ENCODE peak calls at places on chromosomes 11 and 22, in eight cellular contexts. M is CD4-positive, alpha-beta T cell; T is mesendoderm; J is thoracic aorta; G is brain microvascular endothelial cell; N is GM23248; D is AG04450; K is HL-60. Z is an unnamed sample.

GRCh38 chr11:117572129-117572528 is 224.9 kb downstream of the DSCAML1 start:
- DNase-seq in M (no peak), T (no peak), J (no peak), G (no peak), N (no peak), D (no peak), K (peak), Z (no peak)

GRCh38 chr11:85299247-85299646 is 327.9 kb downstream of the DLG2 start:
- DNase-seq in M (no peak), T (peak), J (no peak), G (no peak), N (peak), D (no peak), K (no peak), Z (no peak)

GRCh38 chr11:2164081-2164480 is 3.1 kb upstream of the INS start:
- DNase-seq in M (no peak), T (no peak), J (no peak), G (no peak), N (no peak), D (no peak), K (no peak), Z (no peak)

GRCh38 chr11:104134760-104135159 is 29.2 kb downstream of the PDGFD start:
- DNase-seq in M (no peak), T (peak), J (no peak), G (peak), N (peak), D (no peak), K (no peak), Z (no peak)

GRCh38 chr11:131658414-131658813 is 288.0 kb downstream of the NTM start:
- DNase-seq in M (no peak), T (no peak), J (no peak), G (no peak), N (no peak), D (no peak), K (no peak), Z (no peak)

GRCh38 chr11:126426820-126427749 is 71.6 kb downstream of the ST3GAL4 start:
- DNase-seq in M (no peak), T (no peak), J (no peak), G (no peak), N (no peak), D (no peak), K (no peak), Z (no peak)

GRCh38 chr11:114285599-114285998 is 10.6 kb upstream of the NNMT start:
- DNase-seq in M (no peak), T (peak), J (no peak), G (no peak), N (peak), D (no peak), K (no peak), Z (no peak)

GRCh38 chr22:46969491-46969890 is 207.0 kb downstream of the TBC1D22A start:
- DNase-seq in M (no peak), T (no peak), J (no peak), G (no peak), N (no peak), D (no peak), K (no peak), Z (no peak)

GRCh38 chr11:81039916-81040530 is 1599.2 kb upstream of the TENM4 start:
- DNase-seq in M (no peak), T (peak), J (no peak), G (no peak), N (no peak), D (no peak), K (no peak), Z (no peak)

GRCh38 chr22:38872172-38872830 is at the start of gene CBX6:
- DNase-seq in M (peak), T (peak), J (peak), G (peak), N (peak), D (peak), K (peak), Z (peak)

GRCh38 chr22:39092111-39092867 is 4.8 kb upstream of the APOBEC3H start:
- DNase-seq in M (no peak), T (no peak), J (no peak), G (no peak), N (no peak), D (no peak), K (no peak), Z (no peak)

GRCh38 chr11:46668480-46669085 is 31.8 kb downstream of the ARHGAP1 start:
- DNase-seq in M (no peak), T (no peak), J (no peak), G (no peak), N (no peak), D (no peak), K (no peak), Z (no peak)

GRCh38 chr11:35654711-35655110 is 7.9 kb upstream of the TRIM44 start:
- DNase-seq in M (no peak), T (peak), J (no peak), G (no peak), N (no peak), D (no peak), K (no peak), Z (no peak)

GRCh38 chr11:128653828-128654231 is 40.0 kb upstream of the FLI1 start:
- DNase-seq in M (no peak), T (peak), J (no peak), G (peak), N (peak), D (no peak), K (peak), Z (no peak)

GRCh38 chr22:27173530-27173929 is 516.1 kb downstream of the MIAT start:
- DNase-seq in M (no peak), T (peak), J (no peak), G (no peak), N (no peak), D (no peak), K (no peak), Z (no peak)

GRCh38 chr22:39252461-39253391 is 7.9 kb upstream of the PDGFB start:
- DNase-seq in M (no peak), T (peak), J (no peak), G (no peak), N (peak), D (no peak), K (no peak), Z (no peak)

GRCh38 chr11:113779496-113779895 is at the start of gene CLDN25:
- DNase-seq in M (no peak), T (no peak), J (no peak), G (no peak), N (no peak), D (no peak), K (no peak), Z (no peak)

GRCh38 chr11:61499816-61500491 is 8.6 kb upstream of the LRRC10B start:
- DNase-seq in M (no peak), T (no peak), J (no peak), G (no peak), N (no peak), D (no peak), K (no peak), Z (no peak)

GRCh38 chr11:128892866-128893565 is 1.9 kb downstream of the KCNJ5 start:
- DNase-seq in M (no peak), T (peak), J (no peak), G (no peak), N (no peak), D (no peak), K (no peak), Z (no peak)

GRCh38 chr11:117172678-117173421 is 5.7 kb upstream of the SIDT2 start:
- DNase-seq in M (no peak), T (no peak), J (no peak), G (peak), N (no peak), D (no peak), K (no peak), Z (no peak)

GRCh38 chr11:12680246-12680939 is 6.2 kb downstream of the TEAD1 start:
- DNase-seq in M (peak), T (peak), J (peak), G (peak), N (peak), D (peak), K (no peak), Z (peak)

GRCh38 chr11:45102361-45102809 is 44.1 kb upstream of the PRDM11 start:
- DNase-seq in M (no peak), T (no peak), J (no peak), G (no peak), N (peak), D (no peak), K (peak), Z (no peak)

GRCh38 chr22:23263651-23264555 is 83.6 kb downstream of the BCR start:
- DNase-seq in M (peak), T (no peak), J (no peak), G (no peak), N (no peak), D (no peak), K (peak), Z (no peak)

GRCh38 chr11:70931430-70931829 is 320.9 kb downstream of the SHANK2 start:
- DNase-seq in M (no peak), T (no peak), J (no peak), G (no peak), N (no peak), D (no peak), K (no peak), Z (no peak)

GRCh38 chr11:117064275-117064674 is 34.0 kb downstream of the SIK3 start:
- DNase-seq in M (no peak), T (no peak), J (no peak), G (peak), N (peak), D (no peak), K (no peak), Z (no peak)

GRCh38 chr22:24827305-24827704 is 21.3 kb downstream of the SGSM1 start:
- DNase-seq in M (no peak), T (no peak), J (no peak), G (no peak), N (no peak), D (no peak), K (no peak), Z (no peak)

GRCh38 chr11:125568970-125569912 is at the start of gene EI24:
- DNase-seq in M (peak), T (peak), J (peak), G (peak), N (peak), D (peak), K (peak), Z (peak)

GRCh38 chr11:10930224-10930960 is 72.5 kb upstream of the ZBED5 start:
- DNase-seq in M (peak), T (peak), J (no peak), G (peak), N (peak), D (no peak), K (peak), Z (peak)

GRCh38 chr22:44424867-44425351 is 73.1 kb downstream of the RTL6 start:
- DNase-seq in M (no peak), T (no peak), J (no peak), G (no peak), N (no peak), D (no peak), K (no peak), Z (no peak)

GRCh38 chr11:127042445-127042844 is 41.9 kb upstream of the KIRREL3 start:
- DNase-seq in M (no peak), T (no peak), J (no peak), G (no peak), N (peak), D (peak), K (no peak), Z (no peak)

GRCh38 chr11:12066799-12067508 is 43.4 kb upstream of the MICAL2 start:
- DNase-seq in M (no peak), T (peak), J (no peak), G (no peak), N (peak), D (no peak), K (peak), Z (no peak)

GRCh38 chr11:47714554-47715081 is 551 bp downstream of the AGBL2 start:
- DNase-seq in M (peak), T (peak), J (no peak), G (no peak), N (peak), D (no peak), K (peak), Z (no peak)

GRCh38 chr11:64885367-64886286 is 7.2 kb upstream of the EHD1 start:
- DNase-seq in M (no peak), T (no peak), J (no peak), G (peak), N (peak), D (peak), K (peak), Z (no peak)

GRCh38 chr11:126917531-126918204 is 82.9 kb downstream of the KIRREL3 start:
- DNase-seq in M (no peak), T (peak), J (no peak), G (peak), N (peak), D (peak), K (no peak), Z (no peak)

GRCh38 chr11:35937751-35938150 is 6.1 kb upstream of the LDLRAD3 start:
- DNase-seq in M (no peak), T (no peak), J (no peak), G (no peak), N (no peak), D (no peak), K (no peak), Z (no peak)

GRCh38 chr11:86798988-86799387 is 1.4 kb upstream of the PRSS23 start:
- DNase-seq in M (no peak), T (peak), J (no peak), G (peak), N (peak), D (peak), K (no peak), Z (no peak)

GRCh38 chr11:12961615-12962014 is 47.5 kb upstream of the RASSF10 start:
- DNase-seq in M (no peak), T (no peak), J (no peak), G (no peak), N (peak), D (no peak), K (no peak), Z (no peak)

GRCh38 chr11:15446315-15446714 is 331.6 kb downstream of the INSC start:
- DNase-seq in M (no peak), T (no peak), J (no peak), G (no peak), N (no peak), D (no peak), K (no peak), Z (no peak)
- H3K27ac ChIP-seq in M (no peak), T (no peak), J (no peak), G (no peak), N (no peak), D (no peak), K (no peak), Z (no peak)

GRCh38 chr11:16749092-16749491 is 10.6 kb downstream of the C11orf58 start:
- DNase-seq in M (no peak), T (no peak), J (no peak), G (no peak), N (no peak), D (no peak), K (no peak), Z (no peak)
- H3K27ac ChIP-seq in M (no peak), T (no peak), J (no peak), G (no peak), N (no peak), D (no peak), K (no peak), Z (no peak)

GRCh38 chr11:19743622-19744021 is 31.0 kb downstream of the NAV2 start:
- DNase-seq in M (no peak), T (no peak), J (no peak), G (no peak), N (no peak), D (no peak), K (no peak), Z (no peak)
- H3K27ac ChIP-seq in M (no peak), T (no peak), J (peak), G (no peak), N (no peak), D (no peak), K (no peak), Z (no peak)

DNA sequence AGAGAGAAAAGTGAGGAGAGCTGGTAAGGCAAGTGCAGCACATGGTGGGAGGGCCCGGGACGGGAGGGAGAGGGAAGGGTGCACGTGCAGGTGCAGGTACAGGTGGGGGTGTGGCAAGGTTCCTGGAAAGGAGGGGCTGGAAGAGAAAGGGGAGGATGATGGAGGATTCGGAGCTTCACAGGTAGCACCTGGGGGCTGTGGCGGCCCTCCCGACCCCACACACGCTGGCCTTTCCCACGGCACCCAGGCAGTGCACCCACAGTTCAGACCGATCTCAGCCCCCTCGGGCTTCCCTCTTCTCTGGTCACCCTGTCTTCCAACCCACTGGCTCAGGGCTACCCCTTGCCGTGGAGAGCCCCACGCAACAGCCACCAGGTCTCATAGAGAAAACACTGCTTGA is 67.4 kb upstream of the A4GALT start:
- DNase-seq in M (no peak), T (no peak), J (no peak), G (no peak), N (no peak), D (no peak), K (no peak), Z (no peak)
- H3K27ac ChIP-seq in M (no peak), T (no peak), J (no peak), G (no peak), N (no peak), D (no peak), K (no peak), Z (no peak)

GRCh38 chr22:50098052-50098451 is 8.2 kb downstream of the MOV10L1 start:
- DNase-seq in M (no peak), T (no peak), J (no peak), G (no peak), N (no peak), D (no peak), K (no peak), Z (no peak)

GRCh38 chr22:50104149-50104548 is 14.3 kb downstream of the MOV10L1 start:
- DNase-seq in M (no peak), T (no peak), J (no peak), G (no peak), N (no peak), D (no peak), K (no peak), Z (no peak)

GRCh38 chr22:50102946-50103345 is 13.1 kb downstream of the MOV10L1 start:
- DNase-seq in M (no peak), T (peak), J (no peak), G (no peak), N (peak), D (no peak), K (peak), Z (no peak)

GRCh38 chr22:50105529-50106100 is 15.8 kb downstream of the MOV10L1 start:
- DNase-seq in M (no peak), T (no peak), J (no peak), G (peak), N (no peak), D (no peak), K (peak), Z (no peak)

DNA sequence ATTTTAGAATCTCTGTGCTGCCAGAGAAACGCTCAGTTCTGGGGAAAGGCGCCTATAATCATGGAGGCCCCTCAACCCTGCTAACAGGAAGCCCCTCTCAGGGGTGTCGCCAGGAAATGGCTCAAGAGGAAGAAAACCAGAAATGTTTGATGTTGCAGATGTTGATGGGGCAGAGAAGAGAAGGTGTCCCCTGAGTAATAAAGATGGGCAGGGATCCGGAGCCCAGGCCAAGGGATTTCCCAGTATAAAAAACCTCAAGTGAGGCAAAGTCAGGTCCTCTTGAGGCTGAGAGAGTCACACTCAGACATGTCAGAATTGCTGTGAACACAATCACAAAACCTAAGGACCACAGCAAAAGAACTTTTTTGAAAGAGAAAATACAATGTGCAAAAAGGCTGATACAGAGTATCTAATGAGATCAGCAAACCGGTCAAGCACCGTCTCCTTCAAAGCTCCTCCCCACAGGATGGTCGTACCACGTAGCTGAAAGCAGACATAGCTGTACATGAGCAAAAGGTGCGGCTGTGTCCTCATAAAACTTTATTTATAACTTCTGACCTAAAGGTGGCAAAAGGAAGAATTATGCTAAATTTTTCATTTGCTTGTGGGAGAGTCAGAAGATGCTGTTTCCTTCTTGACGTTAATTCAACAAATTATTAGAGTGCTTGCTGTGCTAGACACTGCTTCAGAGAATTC is 12.2 kb downstream of the MOV10L1 start:
- DNase-seq in M (no peak), T (no peak), J (no peak), G (no peak), N (no peak), D (no peak), K (no peak), Z (no peak)
- H3K27ac ChIP-seq in M (no peak), T (no peak), J (no peak), G (no peak), N (no peak), D (no peak), K (no peak), Z (no peak)

GRCh38 chr11:49499117-49499516 is 290.7 kb upstream of the FOLH1 start:
- DNase-seq in M (no peak), T (peak), J (no peak), G (no peak), N (no peak), D (no peak), K (no peak), Z (no peak)
- H3K27ac ChIP-seq in M (no peak), T (no peak), J (no peak), G (no peak), N (no peak), D (no peak), K (no peak), Z (no peak)

GRCh38 chr22:31290494-31291402 is 1.5 kb downstream of the PIK3IP1 start:
- DNase-seq in M (peak), T (peak), J (peak), G (peak), N (peak), D (peak), K (peak), Z (peak)

GRCh38 chr22:31291403-31291715 is 929 bp downstream of the PIK3IP1 start:
- DNase-seq in M (no peak), T (no peak), J (no peak), G (no peak), N (no peak), D (no peak), K (no peak), Z (no peak)

GRCh38 chr22:31289335-31289734 is 3.0 kb downstream of the PIK3IP1 start:
- DNase-seq in M (no peak), T (no peak), J (no peak), G (no peak), N (no peak), D (no peak), K (no peak), Z (no peak)

GRCh38 chr22:31288496-31289235 is 3.6 kb downstream of the PIK3IP1 start:
- DNase-seq in M (no peak), T (no peak), J (no peak), G (no peak), N (no peak), D (no peak), K (peak), Z (no peak)

GRCh38 chr22:31291716-31292644 is at the start of gene PIK3IP1:
- DNase-seq in M (peak), T (peak), J (peak), G (peak), N (peak), D (peak), K (peak), Z (peak)
- H3K27ac ChIP-seq in M (peak), T (no peak), J (peak), G (no peak), N (peak), D (peak), K (no peak), Z (peak)

GRCh38 chr11:89495951-89496350 is 4.8 kb upstream of the NOX4 start:
- DNase-seq in M (no peak), T (peak), J (peak), G (peak), N (peak), D (peak), K (no peak), Z (no peak)
- H3K27ac ChIP-seq in M (no peak), T (no peak), J (peak), G (peak), N (peak), D (no peak), K (no peak), Z (no peak)

GRCh38 chr11:620201-620600 is 4.5 kb upstream of the IRF7 start:
- DNase-seq in M (no peak), T (no peak), J (no peak), G (no peak), N (no peak), D (no peak), K (no peak), Z (no peak)
- H3K27ac ChIP-seq in M (no peak), T (no peak), J (no peak), G (no peak), N (no peak), D (no peak), K (no peak), Z (no peak)